ENCODE peak calls at places on chromosomes 2 and 18, in four cellular contexts. One of them, this sample, is unnamed.

GRCh38 chr2:30346475-30347169 is 100.4 kb upstream of the LCLAT1 start:
- DNase-seq in psoas muscle: peak; percentile 56
- DNase-seq in heart right ventricle: peak; percentile 91
- DNase-seq in lung: peak; percentile 44
- DNase-seq in this sample: no peak

GRCh38 chr2:225894240-225894980 is 494.9 kb downstream of the NYAP2 start:
- DNase-seq in heart right ventricle: no peak
- DNase-seq in lung: no peak
- DNase-seq in psoas muscle: no peak
- DNase-seq in this sample: no peak

GRCh38 chr2:64978514-64979268 is 10.5 kb upstream of the SLC1A4 start:
- DNase-seq in heart right ventricle: no peak
- DNase-seq in lung: no peak
- DNase-seq in psoas muscle: no peak
- DNase-seq in this sample: no peak

GRCh38 chr2:192151848-192152247 is 42.9 kb downstream of the TMEFF2 start:
- DNase-seq in heart right ventricle: no peak
- DNase-seq in psoas muscle: no peak
- DNase-seq in lung: no peak
- DNase-seq in this sample: no peak

GRCh38 chr2:45988879-45989278 is 308.3 kb upstream of the EPAS1 start:
- DNase-seq in lung: peak; percentile 26
- DNase-seq in psoas muscle: no peak
- DNase-seq in heart right ventricle: no peak
- DNase-seq in this sample: no peak

GRCh38 chr2:101827246-101827645 is 129.7 kb downstream of the MAP4K4 start:
- DNase-seq in heart right ventricle: no peak
- DNase-seq in psoas muscle: no peak
- DNase-seq in lung: no peak
- DNase-seq in this sample: no peak

GRCh38 chr2:36433311-36434217 is 78.0 kb downstream of the CRIM1 start:
- DNase-seq in psoas muscle: no peak
- DNase-seq in heart right ventricle: peak; percentile 35
- DNase-seq in lung: no peak
- DNase-seq in this sample: no peak

GRCh38 chr2:109222825-109223471 is 93.9 kb downstream of the SH3RF3 start:
- DNase-seq in lung: no peak
- DNase-seq in heart right ventricle: no peak
- DNase-seq in psoas muscle: no peak
- DNase-seq in this sample: no peak

GRCh38 chr2:120804446-120804845 is 68.8 kb downstream of the GLI2 start:
- DNase-seq in heart right ventricle: no peak
- DNase-seq in psoas muscle: no peak
- DNase-seq in lung: no peak
- DNase-seq in this sample: no peak

GRCh38 chr2:200353873-200354272 is 47.4 kb downstream of the SPATS2L start:
- DNase-seq in heart right ventricle: no peak
- DNase-seq in psoas muscle: no peak
- DNase-seq in lung: no peak
- DNase-seq in this sample: no peak

GRCh38 chr18:35460719-35461118 is 37.0 kb downstream of the INO80C start:
- DNase-seq in psoas muscle: no peak
- DNase-seq in lung: no peak
- DNase-seq in heart right ventricle: no peak
- DNase-seq in this sample: no peak

GRCh38 chr2:25187729-25188350 is 19.5 kb upstream of the POMC start:
- DNase-seq in psoas muscle: no peak
- DNase-seq in lung: no peak
- DNase-seq in heart right ventricle: no peak
- DNase-seq in this sample: no peak

GRCh38 chr2:118185210-118186109 is 97.2 kb downstream of the INSIG2 start:
- DNase-seq in heart right ventricle: peak; percentile 39
- DNase-seq in lung: peak; percentile 58
- DNase-seq in psoas muscle: peak; percentile 63
- DNase-seq in this sample: peak; percentile 62

GRCh38 chr2:32249731-32250236 is 14.9 kb downstream of the NLRC4 start:
- DNase-seq in lung: no peak
- DNase-seq in heart right ventricle: no peak
- DNase-seq in psoas muscle: no peak
- DNase-seq in this sample: no peak

GRCh38 chr18:35661483-35662146 is 80.1 kb downstream of the GALNT1 start:
- DNase-seq in heart right ventricle: no peak
- DNase-seq in lung: no peak
- DNase-seq in psoas muscle: no peak
- DNase-seq in this sample: no peak

GRCh38 chr2:206392118-206392517 is 51.2 kb upstream of the ADAM23 start:
- DNase-seq in heart right ventricle: no peak
- DNase-seq in lung: no peak
- DNase-seq in psoas muscle: no peak
- DNase-seq in this sample: no peak

GRCh38 chr2:100041946-100042345 is 100.4 kb downstream of the AFF3 start:
- DNase-seq in lung: no peak
- DNase-seq in heart right ventricle: no peak
- DNase-seq in psoas muscle: no peak
- DNase-seq in this sample: no peak

GRCh38 chr2:179818546-179818945 is 42.9 kb downstream of the ZNF385B start:
- DNase-seq in heart right ventricle: no peak
- DNase-seq in psoas muscle: no peak
- DNase-seq in lung: no peak
- DNase-seq in this sample: no peak

GRCh38 chr2:178761759-178762371 is 45.4 kb downstream of the TTN start:
- DNase-seq in heart right ventricle: no peak
- DNase-seq in lung: no peak
- DNase-seq in psoas muscle: no peak
- DNase-seq in this sample: no peak

GRCh38 chr2:173571021-173571821 is 216.5 kb downstream of the CDCA7 start:
- DNase-seq in lung: no peak
- DNase-seq in psoas muscle: no peak
- DNase-seq in heart right ventricle: no peak
- DNase-seq in this sample: no peak

GRCh38 chr18:12492907-12493306 is 85.2 kb downstream of the PRELID3A start:
- DNase-seq in psoas muscle: no peak
- DNase-seq in heart right ventricle: no peak
- DNase-seq in lung: no peak
- DNase-seq in this sample: no peak

GRCh38 chr18:56836173-56836572 is 185.0 kb downstream of the WDR7 start:
- DNase-seq in psoas muscle: no peak
- DNase-seq in heart right ventricle: no peak
- DNase-seq in lung: no peak
- DNase-seq in this sample: no peak

GRCh38 chr18:2146754-2147153 is 424.6 kb downstream of the METTL4 start:
- DNase-seq in heart right ventricle: no peak
- DNase-seq in psoas muscle: no peak
- DNase-seq in lung: no peak
- DNase-seq in this sample: no peak

GRCh38 chr2:84516234-84516986 is at the start of gene DNAH6:
- DNase-seq in lung: peak; percentile 93
- DNase-seq in psoas muscle: peak; percentile 88
- DNase-seq in heart right ventricle: peak; percentile 94
- DNase-seq in this sample: peak; percentile 17

GRCh38 chr18:10571537-10571936 is 45.7 kb downstream of the NAPG start:
- DNase-seq in heart right ventricle: no peak
- DNase-seq in psoas muscle: no peak
- DNase-seq in lung: peak; percentile 4
- DNase-seq in this sample: no peak

GRCh38 chr2:234496835-234497591 is at the start of gene ARL4C:
- DNase-seq in heart right ventricle: peak; percentile 73
- DNase-seq in psoas muscle: peak; percentile 69
- DNase-seq in lung: peak; percentile 58
- DNase-seq in this sample: peak; percentile 58

GRCh38 chr2:12929806-12930205 is 213.1 kb downstream of the TRIB2 start:
- DNase-seq in heart right ventricle: no peak
- DNase-seq in lung: no peak
- DNase-seq in psoas muscle: no peak
- DNase-seq in this sample: no peak

GRCh38 chr18:39746201-39746600 is 2180.6 kb upstream of the CELF4 start:
- DNase-seq in heart right ventricle: no peak
- DNase-seq in lung: no peak
- DNase-seq in psoas muscle: no peak
- DNase-seq in this sample: no peak

GRCh38 chr2:195051401-195051800 is 605.6 kb upstream of the SLC39A10 start:
- DNase-seq in heart right ventricle: no peak
- DNase-seq in lung: no peak
- DNase-seq in psoas muscle: no peak
- DNase-seq in this sample: no peak

GRCh38 chr2:159613515-159614336 is 2.6 kb downstream of the BAZ2B start:
- DNase-seq in heart right ventricle: no peak
- DNase-seq in lung: no peak
- DNase-seq in psoas muscle: no peak
- DNase-seq in this sample: peak; percentile 13

GRCh38 chr18:51655327-51655698 is 457.8 kb upstream of the MEX3C start:
- DNase-seq in lung: no peak
- DNase-seq in psoas muscle: no peak
- DNase-seq in heart right ventricle: no peak
- DNase-seq in this sample: peak; percentile 65

GRCh38 chr18:35407871-35408481 is 30.8 kb upstream of the ZNF396 start:
- DNase-seq in lung: peak; percentile 64
- DNase-seq in heart right ventricle: peak; percentile 68
- DNase-seq in psoas muscle: no peak
- DNase-seq in this sample: no peak

DNA sequence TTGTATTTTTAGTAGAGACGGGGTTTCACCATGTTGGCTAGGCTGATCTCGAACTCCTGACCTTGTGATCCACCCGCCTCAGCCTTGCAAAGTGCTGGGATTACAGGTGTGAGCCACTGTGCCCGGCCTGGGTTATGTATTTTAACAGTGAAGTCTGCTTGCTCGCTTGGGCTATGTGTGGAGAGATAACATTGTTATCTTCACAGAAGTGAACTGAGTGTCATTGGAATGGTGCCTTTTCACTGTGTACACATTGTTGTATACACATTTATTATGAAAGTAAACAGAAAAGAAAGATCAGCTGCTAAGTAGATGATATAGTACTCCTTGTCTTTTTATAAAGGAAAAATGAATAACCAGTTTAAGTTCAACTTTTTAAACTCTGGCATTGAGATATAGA is 30.4 kb downstream of the RNF138 start:
- DNase-seq in psoas muscle: no peak
- DNase-seq in heart right ventricle: no peak
- DNase-seq in lung: no peak
- DNase-seq in this sample: no peak
- H3K36me3 ChIP-seq in psoas muscle: peaks cover 71% of the 10 kb centered on the region
- H3K36me3 ChIP-seq in heart right ventricle: peaks cover 85% of the 10 kb centered on the region
- H3K36me3 ChIP-seq in lung: peaks cover 8% of the 10 kb centered on the region
- H3K36me3 ChIP-seq in this sample: peaks cover 2% of the 10 kb centered on the region

DNA sequence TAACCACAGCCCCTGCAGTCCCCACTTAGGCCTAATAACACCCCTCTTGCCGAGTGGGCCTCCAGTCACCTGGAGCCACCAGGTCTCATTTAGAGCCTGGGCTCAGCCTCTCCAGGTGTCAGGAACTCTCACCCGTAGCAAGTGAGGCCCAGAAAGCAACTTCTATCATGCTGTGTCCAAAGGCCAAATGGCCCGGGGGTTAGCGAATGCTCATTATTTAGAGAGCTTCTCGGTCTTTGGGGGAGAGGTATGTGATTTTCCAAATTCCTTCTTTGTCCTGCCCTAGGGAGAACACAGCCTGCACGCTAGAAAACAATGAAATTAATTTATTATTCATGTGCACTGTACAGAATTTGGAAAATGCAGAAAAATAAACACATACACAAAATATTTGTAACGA is 109.8 kb upstream of the PTPRM start:
- DNase-seq in lung: no peak
- DNase-seq in psoas muscle: no peak
- DNase-seq in heart right ventricle: no peak
- DNase-seq in this sample: no peak
- TF ChIP-seq CTCF in lung: no peak
- TF ChIP-seq CTCF in psoas muscle: no peak
- TF ChIP-seq CTCF in heart right ventricle: no peak
- TF ChIP-seq CTCF in this sample: no peak

GRCh38 chr18:74635202-74635969 is 37.7 kb downstream of the ZNF407 start:
- DNase-seq in psoas muscle: no peak
- DNase-seq in heart right ventricle: no peak
- DNase-seq in lung: no peak
- DNase-seq in this sample: no peak

GRCh38 chr18:74632856-74633255 is 35.2 kb downstream of the ZNF407 start:
- DNase-seq in psoas muscle: no peak
- DNase-seq in heart right ventricle: no peak
- DNase-seq in lung: no peak
- DNase-seq in this sample: no peak

GRCh38 chr18:74633652-74634352 is 36.1 kb downstream of the ZNF407 start:
- DNase-seq in psoas muscle: no peak
- DNase-seq in heart right ventricle: no peak
- DNase-seq in lung: no peak
- DNase-seq in this sample: no peak

GRCh38 chr18:74638210-74638609 is 40.5 kb downstream of the ZNF407 start:
- DNase-seq in lung: no peak
- DNase-seq in psoas muscle: no peak
- DNase-seq in heart right ventricle: no peak
- DNase-seq in this sample: no peak
- H3K36me3 ChIP-seq in lung: peaks cover 23% of the 10 kb centered on the region
- H3K36me3 ChIP-seq in psoas muscle: peaks cover 27% of the 10 kb centered on the region
- H3K36me3 ChIP-seq in heart right ventricle: peaks cover 30% of the 10 kb centered on the region
- H3K36me3 ChIP-seq in this sample: peaks cover 1% of the 10 kb centered on the region

DNA sequence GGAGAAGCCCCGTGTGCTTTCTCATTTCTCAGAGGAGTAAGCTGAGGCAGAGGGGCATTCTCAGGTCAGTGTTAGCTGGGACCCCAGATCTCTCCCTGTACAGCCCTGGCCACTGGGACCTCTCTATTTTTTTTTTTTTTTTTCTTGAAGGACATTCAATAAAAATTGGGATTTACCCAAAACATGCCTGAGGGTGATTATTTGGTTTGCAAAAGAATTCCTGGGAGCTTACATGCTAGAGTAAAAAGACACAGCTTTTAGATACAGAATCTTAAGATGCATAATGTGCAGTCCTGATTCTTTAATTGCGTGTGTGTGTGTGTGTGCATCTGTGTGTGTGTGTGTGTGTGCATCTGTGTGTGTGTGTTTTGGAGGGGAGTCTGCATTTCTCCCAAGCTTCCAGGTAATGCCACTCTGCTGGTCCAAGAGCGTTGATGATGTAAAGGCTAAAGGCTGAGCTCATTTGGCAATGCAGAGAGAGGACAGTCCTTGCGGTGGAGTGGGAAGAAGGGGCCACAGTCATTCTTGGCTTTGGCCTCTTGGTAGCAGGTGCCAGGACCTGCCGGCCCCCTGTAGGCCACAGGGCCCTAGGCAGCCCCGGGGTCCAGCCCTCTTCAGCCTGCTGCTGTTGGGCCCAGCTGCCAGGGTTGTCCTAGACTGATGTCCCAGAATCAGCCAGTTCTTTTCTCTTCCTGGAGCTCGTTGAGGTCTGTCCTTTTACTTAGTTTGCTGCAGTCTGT is 74.1 kb upstream of the MCFD2 start:
- DNase-seq in lung: no peak
- DNase-seq in psoas muscle: no peak
- DNase-seq in heart right ventricle: no peak
- DNase-seq in this sample: no peak
- TF ChIP-seq CTCF in lung: no peak
- TF ChIP-seq CTCF in psoas muscle: no peak
- TF ChIP-seq CTCF in heart right ventricle: no peak
- TF ChIP-seq CTCF in this sample: no peak

GRCh38 chr2:190997516-190998113 is 16.4 kb downstream of the STAT1 start:
- DNase-seq in psoas muscle: no peak
- DNase-seq in lung: no peak
- DNase-seq in heart right ventricle: no peak
- DNase-seq in this sample: no peak
- H3K36me3 ChIP-seq in psoas muscle: peaks cover 100% of the 10 kb centered on the region
- H3K36me3 ChIP-seq in lung: peaks cover 43% of the 10 kb centered on the region
- H3K36me3 ChIP-seq in heart right ventricle: peaks cover 100% of the 10 kb centered on the region
- H3K36me3 ChIP-seq in this sample: peaks cover 53% of the 10 kb centered on the region

This sample was measured in GM06990.